ENCODE peak calls at places on chromosomes 13 and 19, in nine cellular contexts. P is thoracic aorta, S is transverse colon, I is fibroblast of lung, G is OCI-LY7, R is left lung, Q is mucosa of descending colon, V is body of pancreas, H is left ventricle myocardium inferior. X is an unnamed sample.

GRCh38 chr19:7507884-7508283 is 8.0 kb upstream of the ZNF358 start:
- DNase-seq in P (peak; percentile 69), S (peak; percentile 86), I (peak; percentile 82), G (peak; percentile 42), R (peak; percentile 85), Q (peak; percentile 88), V (peak; percentile 68), H (peak; percentile 55), X (peak; percentile 82)

GRCh38 chr13:30103161-30103858 is 204.0 kb downstream of the KATNAL1 start:
- DNase-seq in P (no peak), S (no peak), I (no peak), G (no peak), R (no peak), Q (no peak), V (no peak), H (no peak), X (no peak)

GRCh38 chr19:47351545-47351944 is 2.4 kb downstream of the DHX34 start:
- DNase-seq in P (no peak), S (no peak), I (peak; percentile 43), G (peak; percentile 54), R (no peak), Q (no peak), V (no peak), H (no peak), X (peak; percentile 41)

GRCh38 chr13:22454586-22454985 is 726.2 kb upstream of the SGCG start:
- DNase-seq in P (no peak), S (no peak), I (no peak), G (no peak), R (no peak), Q (no peak), V (no peak), H (no peak), X (no peak)

GRCh38 chr19:23992348-23992747 is 77.7 kb downstream of the ZNF726 start:
- DNase-seq in P (no peak), S (no peak), I (no peak), G (no peak), R (no peak), Q (no peak), V (no peak), H (no peak), X (no peak)

GRCh38 chr13:38045278-38046048 is 175.9 kb upstream of the TRPC4 start:
- DNase-seq in P (no peak), S (no peak), I (peak; percentile 27), G (peak; percentile 61), R (no peak), Q (no peak), V (no peak), H (no peak), X (peak; percentile 64)

GRCh38 chr19:10762656-10763055 is 44.8 kb downstream of the DNM2 start:
- DNase-seq in P (no peak), S (peak; percentile 81), I (no peak), G (no peak), R (no peak), Q (peak; percentile 85), V (no peak), H (peak; percentile 53), X (peak; percentile 32)

GRCh38 chr19:33301900-33302174 is 497 bp downstream of the CEBPA start:
- DNase-seq in P (no peak), S (no peak), I (no peak), G (no peak), R (no peak), Q (no peak), V (peak; percentile 37), H (no peak), X (no peak)

GRCh38 chr13:39054112-39054511 is 15.9 kb downstream of the NHLRC3 start:
- DNase-seq in P (no peak), S (no peak), I (no peak), G (no peak), R (no peak), Q (no peak), V (no peak), H (no peak), X (no peak)

GRCh38 chr13:46679369-46680180 is 117.4 kb downstream of the ESD start:
- DNase-seq in P (no peak), S (peak; percentile 42), I (peak; percentile 32), G (peak; percentile 28), R (no peak), Q (no peak), V (no peak), H (no peak), X (no peak)

GRCh38 chr19:55483681-55484361 is 1.2 kb upstream of the NAT14 start:
- DNase-seq in P (no peak), S (no peak), I (no peak), G (no peak), R (no peak), Q (no peak), V (no peak), H (no peak), X (no peak)

GRCh38 chr13:99407906-99408702 is 93.2 kb upstream of the TM9SF2 start:
- DNase-seq in P (no peak), S (no peak), I (no peak), G (no peak), R (no peak), Q (no peak), V (no peak), H (no peak), X (no peak)

GRCh38 chr13:99406799-99407201 is 94.5 kb upstream of the TM9SF2 start:
- DNase-seq in P (no peak), S (no peak), I (no peak), G (no peak), R (no peak), Q (no peak), V (no peak), H (no peak), X (no peak)

GRCh38 chr13:99405966-99406365 is 95.3 kb upstream of the TM9SF2 start:
- DNase-seq in P (no peak), S (no peak), I (no peak), G (no peak), R (no peak), Q (no peak), V (no peak), H (no peak), X (no peak)

GRCh38 chr13:99403458-99403971 is 96.3 kb upstream of the GPR183 start:
- DNase-seq in P (no peak), S (peak; percentile 80), I (no peak), G (no peak), R (no peak), Q (peak; percentile 82), V (no peak), H (no peak), X (peak; percentile 51)

DNA sequence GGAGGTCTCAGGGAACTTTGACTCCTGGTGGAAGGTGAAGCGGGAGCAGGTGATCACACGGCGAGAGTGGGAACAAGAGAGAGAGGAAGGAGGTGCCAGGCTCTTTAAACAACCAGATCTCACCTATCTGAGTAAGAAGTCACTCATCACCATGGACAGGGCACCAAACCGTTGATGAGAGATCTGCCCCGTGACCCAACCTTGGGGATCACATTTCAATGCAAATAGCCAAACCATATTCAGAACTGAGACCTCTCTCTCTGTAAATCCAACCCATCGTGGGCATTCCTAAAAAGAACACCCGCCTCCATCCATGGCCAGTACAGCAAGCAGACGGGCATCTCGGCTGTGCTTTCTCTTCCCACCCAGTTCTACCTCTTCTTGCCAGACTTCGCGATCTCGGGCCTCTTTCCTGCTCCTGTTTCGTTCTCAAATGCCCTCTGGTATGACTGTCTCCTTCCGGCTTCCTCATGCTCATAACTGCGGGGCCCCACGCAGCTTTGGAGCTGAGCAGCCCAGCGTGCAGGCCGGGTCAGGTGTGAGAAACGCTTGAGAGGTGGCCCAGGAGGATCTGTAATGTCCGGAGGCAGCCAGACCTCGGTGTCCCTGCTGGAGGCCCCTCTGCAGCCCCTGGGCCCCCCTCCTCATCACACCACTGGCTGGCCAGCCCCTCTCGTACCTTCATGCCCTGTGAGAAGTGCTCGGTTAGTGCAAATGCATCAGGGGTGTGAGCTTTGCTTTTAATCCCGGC is 97.0 kb upstream of the GPR183 start:
- DNase-seq in P (no peak), S (no peak), I (no peak), G (no peak), R (no peak), Q (no peak), V (no peak), H (no peak), X (peak; percentile 43)
- H3K4me3 ChIP-seq in P (no peak overlapping the region), S (no peak overlapping the region), I (no peak overlapping the region), G (no peak overlapping the region), R (no peak overlapping the region), Q (no peak overlapping the region), V (no peak overlapping the region), H (no peak overlapping the region), X (no peak overlapping the region)

GRCh38 chr19:49456351-49456750 is 3.3 kb downstream of the ALDH16A1 start:
- DNase-seq in P (no peak), S (no peak), I (no peak), G (no peak), R (no peak), Q (no peak), V (no peak), H (no peak), X (no peak)

GRCh38 chr19:49462492-49462891 is 9.5 kb downstream of the ALDH16A1 start:
- DNase-seq in P (no peak), S (no peak), I (no peak), G (no peak), R (no peak), Q (peak; percentile 22), V (no peak), H (no peak), X (no peak)

GRCh38 chr19:49458567-49458903 is 5.5 kb downstream of the ALDH16A1 start:
- DNase-seq in P (no peak), S (no peak), I (no peak), G (no peak), R (no peak), Q (no peak), V (no peak), H (no peak), X (no peak)

GRCh38 chr19:49461656-49462055 is 8.6 kb downstream of the ALDH16A1 start:
- DNase-seq in P (no peak), S (no peak), I (no peak), G (no peak), R (no peak), Q (peak; percentile 23), V (no peak), H (no peak), X (no peak)

DNA sequence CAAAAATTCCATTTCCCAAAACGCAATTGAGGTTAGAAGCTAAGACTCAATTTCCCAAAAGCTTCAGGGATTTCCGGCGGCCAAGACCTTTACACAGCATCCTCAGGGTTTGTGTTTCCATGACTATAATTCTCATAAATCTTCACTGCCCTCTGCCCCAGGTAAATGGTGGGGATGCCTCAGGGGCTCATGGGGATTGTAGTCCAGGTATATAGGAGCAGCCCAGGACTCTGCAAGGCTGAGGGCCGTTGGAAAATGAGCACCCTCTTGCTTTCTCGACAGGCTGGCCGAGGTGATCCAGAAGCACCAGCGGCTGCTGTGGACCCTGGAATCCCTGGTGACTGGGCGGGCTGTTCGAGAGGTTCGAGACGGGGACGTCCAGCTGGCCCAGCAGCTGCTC is 6.4 kb downstream of the ALDH16A1 start:
- DNase-seq in P (no peak), S (no peak), I (no peak), G (no peak), R (no peak), Q (no peak), V (no peak), H (no peak), X (no peak)
- TF ChIP-seq CTCF in P (no peak), S (no peak), I (no peak), G (no peak), R (no peak), Q (no peak), V (no peak), H (no peak), X (no peak)

GRCh38 chr19:35869327-35870123 is 1.2 kb downstream of the APLP1 start:
- DNase-seq in P (no peak), S (peak; percentile 70), I (peak; percentile 78), G (peak; percentile 87), R (peak; percentile 63), Q (peak; percentile 75), V (peak; percentile 94), H (peak; percentile 67), X (peak; percentile 78)
- H3K4me3 ChIP-seq in P (peak overlapping the region; percentile 80), S (no peak overlapping the region), I (no peak overlapping the region), G (peak overlapping the region; percentile 65), R (peak overlapping the region; percentile 10), Q (no peak overlapping the region), V (no peak overlapping the region), H (peak overlapping the region; percentile 75), X (no peak overlapping the region)

GRCh38 chr19:41427647-41428480 is 690 bp upstream of the B3GNT8 start:
- DNase-seq in P (no peak), S (peak; percentile 45), I (no peak), G (no peak), R (peak; percentile 70), Q (peak; percentile 73), V (peak; percentile 38), H (peak; percentile 58), X (peak; percentile 24)
- TF ChIP-seq CTCF in P (no peak), S (no peak), I (no peak), G (no peak), R (no peak), Q (no peak), V (no peak), H (peak; percentile 12), X (no peak)